ENCODE peak calls at places on chromosomes 1 and 21, in eight cellular contexts. W is esophagus squamous epithelium, T is pancreas, I is iPS DF 6.9, Z is RWPE1, V is suprapubic skin, D is left ventricle myocardium inferior, L is mammary epithelial cell. E is an unnamed sample.

GRCh38 chr1:204506091-204506968 is 9.9 kb upstream of the MDM4 start:
- DNase-seq in W (no peak), T (peak; percentile 67), I (no peak), Z (peak; percentile 66), V (no peak), D (peak; percentile 55), L (peak; percentile 84), E (peak; percentile 28)

GRCh38 chr1:93591833-93592635 is 89.6 kb downstream of the BCAR3 start:
- DNase-seq in W (no peak), T (peak; percentile 85), I (no peak), Z (no peak), V (peak; percentile 67), D (no peak), L (no peak), E (no peak)

GRCh38 chr1:190615818-190616217 is 138.2 kb upstream of the BRINP3 start:
- DNase-seq in W (no peak), T (no peak), I (no peak), Z (no peak), V (no peak), D (no peak), L (no peak), E (no peak)

GRCh38 chr1:28668956-28669719 is 554 bp downstream of the GMEB1 start:
- DNase-seq in W (no peak), T (peak; percentile 78), I (no peak), Z (peak; percentile 23), V (peak; percentile 79), D (peak; percentile 72), L (no peak), E (peak; percentile 38)

GRCh38 chr1:106290805-106291537 is 765.5 kb upstream of the PRMT6 start:
- DNase-seq in W (no peak), T (no peak), I (no peak), Z (no peak), V (no peak), D (no peak), L (no peak), E (no peak)

GRCh38 chr1:65792671-65793358 is at the start of gene PDE4B:
- DNase-seq in W (no peak), T (no peak), I (no peak), Z (no peak), V (peak; percentile 59), D (peak; percentile 13), L (no peak), E (no peak)

GRCh38 chr1:212458817-212459216 is 26.1 kb downstream of the NENF start:
- DNase-seq in W (no peak), T (no peak), I (no peak), Z (no peak), V (no peak), D (no peak), L (no peak), E (no peak)

GRCh38 chr1:45266151-45266801 is 59.9 kb upstream of the ZSWIM5 start:
- DNase-seq in W (no peak), T (peak; percentile 44), I (no peak), Z (no peak), V (no peak), D (peak; percentile 66), L (peak; percentile 68), E (no peak)

GRCh38 chr21:15015622-15016471 is 49.0 kb downstream of the NRIP1 start:
- DNase-seq in W (no peak), T (no peak), I (no peak), Z (peak; percentile 78), V (no peak), D (no peak), L (peak; percentile 84), E (no peak)

GRCh38 chr1:57017201-57017600 is 51.4 kb upstream of the C8B start:
- DNase-seq in W (no peak), T (no peak), I (no peak), Z (no peak), V (no peak), D (no peak), L (no peak), E (no peak)

GRCh38 chr1:33288976-33289857 is 31.7 kb downstream of the A3GALT2 start:
- DNase-seq in W (no peak), T (no peak), I (no peak), Z (no peak), V (no peak), D (no peak), L (no peak), E (no peak)

GRCh38 chr1:230693221-230693620 is 20.7 kb downstream of the AGT start:
- DNase-seq in W (no peak), T (no peak), I (no peak), Z (no peak), V (no peak), D (no peak), L (no peak), E (no peak)

GRCh38 chr1:93817819-93818569 is 61.0 kb downstream of the DNTTIP2 start:
- DNase-seq in W (no peak), T (no peak), I (no peak), Z (no peak), V (no peak), D (no peak), L (peak; percentile 77), E (no peak)

GRCh38 chr1:31742462-31743212 is 21.5 kb downstream of the ADGRB2 start:
- DNase-seq in W (no peak), T (no peak), I (no peak), Z (no peak), V (no peak), D (no peak), L (no peak), E (no peak)

GRCh38 chr1:33292726-33293340 is 28.1 kb downstream of the A3GALT2 start:
- DNase-seq in W (no peak), T (no peak), I (no peak), Z (no peak), V (no peak), D (no peak), L (no peak), E (no peak)

GRCh38 chr1:47432071-47433036 is 5.5 kb upstream of the FOXD2 start:
- DNase-seq in W (no peak), T (peak; percentile 80), I (no peak), Z (peak; percentile 58), V (no peak), D (peak; percentile 71), L (peak; percentile 78), E (peak; percentile 62)

GRCh38 chr1:213570487-213570886 is 417.3 kb upstream of the PROX1 start:
- DNase-seq in W (no peak), T (no peak), I (no peak), Z (no peak), V (no peak), D (no peak), L (no peak), E (no peak)

GRCh38 chr1:221573727-221574126 is 168.2 kb downstream of the DUSP10 start:
- DNase-seq in W (no peak), T (peak; percentile 32), I (no peak), Z (no peak), V (no peak), D (peak; percentile 39), L (no peak), E (no peak)

DNA sequence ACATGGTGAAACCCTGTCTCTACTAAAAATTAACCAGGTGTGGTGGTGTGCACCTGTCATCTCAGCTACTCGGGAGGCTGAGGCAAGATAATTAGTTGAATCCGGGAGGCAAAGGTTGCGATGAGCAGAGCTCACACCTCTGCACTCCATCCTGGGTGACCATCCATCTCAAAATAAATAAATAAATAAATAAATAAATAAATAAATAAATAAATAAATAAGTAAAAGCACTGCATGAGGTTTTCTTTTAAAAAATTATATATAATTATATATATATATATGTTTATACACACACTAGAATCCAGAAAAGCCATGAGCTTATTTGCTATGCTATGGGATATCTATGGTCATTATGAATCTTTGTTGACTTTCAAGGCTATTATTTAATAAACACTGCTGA is 2.4 kb downstream of the AMPD1 start:
- DNase-seq in W (no peak), T (no peak), I (no peak), Z (no peak), V (no peak), D (no peak), L (no peak), E (no peak)
- H3K27ac ChIP-seq in W (no peak overlapping the region), T (no peak overlapping the region), I (no peak overlapping the region), Z (no peak overlapping the region), V (no peak overlapping the region), D (no peak overlapping the region), L (no peak overlapping the region), E (no peak overlapping the region)

DNA sequence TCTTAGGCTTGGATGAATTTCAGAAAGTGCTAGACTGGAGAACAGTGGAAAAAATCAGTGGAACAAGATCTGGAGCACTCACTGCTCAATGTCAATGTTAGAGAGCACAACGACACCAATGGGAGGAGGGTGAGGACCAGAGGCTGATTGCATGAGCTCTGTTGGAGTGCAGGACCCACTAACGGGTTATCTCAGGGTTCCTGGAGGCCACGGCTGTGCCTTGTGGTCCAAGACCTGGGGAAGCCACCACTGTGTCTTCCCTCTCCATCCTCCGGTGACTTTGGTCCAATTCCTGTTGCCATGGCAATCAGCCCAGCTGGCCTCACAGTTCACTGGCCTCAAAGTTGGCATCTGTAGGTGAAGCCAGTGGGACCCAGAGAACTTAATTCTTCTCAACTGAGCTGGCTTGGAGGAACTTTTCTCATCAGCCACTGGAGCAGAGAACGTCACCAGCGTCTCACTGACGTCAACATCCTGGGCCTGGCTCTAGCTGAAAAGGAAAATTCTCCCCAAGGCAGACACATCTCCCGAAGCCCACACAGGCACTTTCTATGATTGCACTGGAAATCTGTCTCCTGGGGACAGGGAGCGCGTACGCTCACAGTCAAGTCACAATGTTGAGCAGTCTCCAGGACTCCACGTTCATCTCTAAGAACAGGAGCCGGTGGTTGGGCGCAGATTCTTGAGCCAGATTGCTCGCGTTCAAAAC is 21.8 kb upstream of the GPR157 start:
- DNase-seq in W (no peak), T (no peak), I (no peak), Z (no peak), V (no peak), D (peak; percentile 61), L (no peak), E (no peak)
- H3K27ac ChIP-seq in W (no peak overlapping the region), T (no peak overlapping the region), I (no peak overlapping the region), Z (no peak overlapping the region), V (no peak overlapping the region), D (peak overlapping the region; percentile 85), L (no peak overlapping the region), E (no peak overlapping the region)

DNA sequence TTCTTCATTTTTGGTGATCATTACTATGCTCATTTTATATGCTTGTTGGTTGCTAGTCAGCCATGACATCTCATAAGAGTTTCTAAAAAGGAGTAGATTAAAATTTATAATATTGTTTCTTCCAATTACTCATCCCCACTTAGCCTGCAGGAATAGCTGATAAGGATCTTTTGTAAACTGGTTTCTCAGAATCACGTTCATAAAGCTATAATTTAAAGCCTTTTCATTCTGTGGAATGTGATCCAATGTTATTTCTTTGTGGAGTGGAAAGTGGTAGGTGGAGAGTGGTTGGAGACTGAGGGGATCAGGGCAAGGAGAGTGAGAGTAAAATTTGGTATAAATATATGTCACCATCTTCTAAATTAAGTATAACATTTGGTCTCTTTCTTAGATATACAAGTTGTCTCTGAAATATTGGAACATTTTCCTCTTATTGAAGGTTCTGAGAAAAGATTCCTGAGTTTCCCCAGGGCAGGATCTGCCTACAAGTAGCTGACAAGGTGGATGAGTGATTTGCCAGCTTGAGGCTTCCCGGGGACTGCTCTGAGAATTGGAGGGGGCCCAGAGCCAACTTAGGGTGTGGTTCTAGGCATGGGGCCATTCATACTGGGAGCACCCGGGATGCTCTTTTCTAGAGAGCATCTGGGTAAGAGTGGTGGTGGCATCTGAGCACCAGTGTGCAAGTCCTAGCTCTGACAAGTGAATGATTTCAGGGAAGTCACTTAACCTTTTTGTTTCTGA is 116.4 kb downstream of the TBX19 start:
- DNase-seq in W (no peak), T (no peak), I (no peak), Z (no peak), V (no peak), D (no peak), L (peak; percentile 30), E (no peak)
- H3K27ac ChIP-seq in W (no peak overlapping the region), T (no peak overlapping the region), I (no peak overlapping the region), Z (no peak overlapping the region), V (no peak overlapping the region), D (no peak overlapping the region), L (no peak overlapping the region), E (no peak overlapping the region)

GRCh38 chr1:10682449-10683365 is 113.7 kb downstream of the CASZ1 start:
- DNase-seq in W (no peak), T (no peak), I (no peak), Z (no peak), V (no peak), D (no peak), L (no peak), E (no peak)
- H3K27ac ChIP-seq in W (no peak overlapping the region), T (peak overlapping the region; percentile 51), I (no peak overlapping the region), Z (no peak overlapping the region), V (peak overlapping the region; percentile 52), D (peak overlapping the region; percentile 91), L (no peak overlapping the region), E (no peak overlapping the region)